ENCODE peak calls at places on chromosome 15, in six cellular contexts. D, H, P, J, E and T are unnamed samples.

GRCh38 chr15:29656636-29657475 is 165.4 kb downstream of the TJP1 start:
- DNase-seq in D (no peak), P (no peak), H (no peak), E (no peak), J (peak), T (no peak)

GRCh38 chr15:48221885-48222284 is 15.8 kb downstream of the SLC12A1 start:
- DNase-seq in H (no peak), E (no peak), D (peak), P (peak), J (peak), T (no peak)

GRCh38 chr15:76429661-76430060 is 93.1 kb downstream of the ISL2 start:
- DNase-seq in E (no peak), P (no peak), D (no peak), J (no peak), H (no peak), T (no peak)

GRCh38 chr15:68791431-68792283 is 29.0 kb downstream of the ANP32A start:
- DNase-seq in H (no peak), E (no peak), J (no peak), P (no peak), D (no peak), T (no peak)

GRCh38 chr15:60324706-60325438 is 72.9 kb downstream of the ANXA2 start:
- DNase-seq in E (no peak), D (peak), P (peak), J (no peak), H (no peak), T (no peak)

GRCh38 chr15:40894689-40895308 is 549 bp downstream of the VPS18 start:
- DNase-seq in D (peak), H (no peak), P (peak), E (peak), J (peak), T (no peak)

GRCh38 chr15:23484870-23485269 is 37.8 kb upstream of the GOLGA6L2 start:
- DNase-seq in D (no peak), E (no peak), P (peak), H (no peak), J (peak), T (no peak)

GRCh38 chr15:55234800-55235104 is 38.0 kb upstream of the RSL24D1 start:
- DNase-seq in H (no peak), E (no peak), D (no peak), P (no peak), J (no peak), T (no peak)

GRCh38 chr15:74780983-74781672 is 752 bp upstream of the CSK start:
- DNase-seq in J (peak), D (peak), E (peak), H (no peak), P (peak), T (no peak)

GRCh38 chr15:74196175-74196574 is 6.4 kb downstream of the STRA6 start:
- DNase-seq in E (no peak), P (peak), J (peak), H (no peak), D (peak), T (no peak)

GRCh38 chr15:66981746-66982145 is 83.7 kb upstream of the SMAD3 start:
- DNase-seq in J (no peak), D (no peak), P (no peak), H (no peak), E (no peak), T (no peak)

GRCh38 chr15:35168464-35168863 is 83.4 kb upstream of the NANOGP8 start:
- DNase-seq in E (no peak), D (peak), J (peak), H (no peak), P (peak), T (no peak)

GRCh38 chr15:74307827-74308642 is 59.4 kb downstream of the CYP11A1 start:
- DNase-seq in P (peak), D (peak), E (no peak), J (peak), H (peak), T (no peak)

GRCh38 chr15:71011503-71012155 is 103.6 kb upstream of the THSD4 start:
- DNase-seq in J (peak), H (no peak), E (no peak), P (peak), D (peak), T (peak)

GRCh38 chr15:44194397-44195150 is 497 bp downstream of the FRMD5 start:
- DNase-seq in J (peak), D (peak), E (no peak), P (peak), H (no peak), T (no peak)

GRCh38 chr15:56598991-56599390 is 134.1 kb upstream of the MNS1 start:
- DNase-seq in P (peak), H (no peak), D (peak), J (peak), E (no peak), T (no peak)

GRCh38 chr15:34837246-34838016 is 42.1 kb upstream of the ACTC1 start:
- DNase-seq in J (peak), P (peak), E (no peak), D (peak), H (no peak), T (peak)

GRCh38 chr15:100588638-100589242 is 13.2 kb downstream of the LINS1 start:
- DNase-seq in J (peak), E (no peak), H (no peak), P (no peak), D (peak), T (no peak)

GRCh38 chr15:25892126-25892525 is 29.0 kb upstream of the ATP10A start:
- DNase-seq in P (peak), D (no peak), J (peak), H (no peak), E (no peak), T (peak)

GRCh38 chr15:90362936-90363212 is 10.8 kb downstream of the ZNF774 start:
- DNase-seq in J (peak), P (peak), D (peak), E (no peak), H (no peak), T (peak)

GRCh38 chr15:29631076-29632070 is 190.9 kb downstream of the TJP1 start:
- DNase-seq in P (no peak), E (no peak), J (peak), H (no peak), D (no peak), T (no peak)

GRCh38 chr15:97995192-97995591 is 34.7 kb downstream of the ARRDC4 start:
- DNase-seq in P (no peak), H (no peak), E (no peak), D (no peak), J (no peak), T (no peak)
- H3K4me3 ChIP-seq in P (no peak), H (no peak), E (no peak), D (no peak), J (no peak), T (no peak)

DNA sequence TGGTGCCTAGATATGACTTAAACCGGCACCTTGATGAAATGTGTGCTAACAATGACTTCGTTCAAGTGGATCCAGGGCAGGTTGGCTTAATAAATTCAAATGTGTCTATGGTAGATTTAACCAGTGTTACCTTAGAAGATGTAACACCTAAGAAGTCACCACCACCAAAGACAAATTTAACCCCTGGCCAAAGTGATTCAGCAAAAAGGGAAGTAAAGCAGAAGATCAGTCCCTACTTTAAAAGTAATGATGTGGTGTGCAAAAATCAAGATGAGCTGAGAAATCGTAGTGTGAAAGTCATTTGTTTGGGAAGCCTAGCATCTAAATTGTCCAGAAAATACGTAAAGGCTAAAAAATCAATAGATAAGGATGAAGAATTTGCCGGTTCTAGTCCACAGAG is 1.1 kb downstream of the FAN1 start:
- DNase-seq in D (no peak), E (no peak), H (no peak), J (no peak), P (no peak), T (no peak)
- H3K4me3 ChIP-seq in D (no peak), E (peak), H (no peak), J (peak), P (peak), T (no peak)

GRCh38 chr15:83747050-83747717 is 93.3 kb downstream of the ADAMTSL3 start:
- DNase-seq in J (peak), H (no peak), E (no peak), D (peak), P (peak), T (peak)
- H3K4me3 ChIP-seq in J (peak), H (no peak), E (no peak), D (no peak), P (no peak), T (no peak)

GRCh38 chr15:42059661-42060476 is 34.5 kb downstream of the PLA2G4D start:
- DNase-seq in J (peak), E (no peak), P (peak), H (peak), D (peak), T (no peak)

GRCh38 chr15:42053914-42054313 is 33.1 kb upstream of the PLA2G4E start:
- DNase-seq in P (no peak), H (no peak), D (no peak), E (no peak), J (no peak), T (no peak)

GRCh38 chr15:42058791-42059190 is 35.6 kb downstream of the PLA2G4D start:
- DNase-seq in J (no peak), E (no peak), P (no peak), H (no peak), D (no peak), T (no peak)

GRCh38 chr15:42057744-42058646 is 36.4 kb downstream of the PLA2G4D start:
- DNase-seq in D (no peak), J (no peak), E (no peak), P (no peak), H (no peak), T (no peak)

DNA sequence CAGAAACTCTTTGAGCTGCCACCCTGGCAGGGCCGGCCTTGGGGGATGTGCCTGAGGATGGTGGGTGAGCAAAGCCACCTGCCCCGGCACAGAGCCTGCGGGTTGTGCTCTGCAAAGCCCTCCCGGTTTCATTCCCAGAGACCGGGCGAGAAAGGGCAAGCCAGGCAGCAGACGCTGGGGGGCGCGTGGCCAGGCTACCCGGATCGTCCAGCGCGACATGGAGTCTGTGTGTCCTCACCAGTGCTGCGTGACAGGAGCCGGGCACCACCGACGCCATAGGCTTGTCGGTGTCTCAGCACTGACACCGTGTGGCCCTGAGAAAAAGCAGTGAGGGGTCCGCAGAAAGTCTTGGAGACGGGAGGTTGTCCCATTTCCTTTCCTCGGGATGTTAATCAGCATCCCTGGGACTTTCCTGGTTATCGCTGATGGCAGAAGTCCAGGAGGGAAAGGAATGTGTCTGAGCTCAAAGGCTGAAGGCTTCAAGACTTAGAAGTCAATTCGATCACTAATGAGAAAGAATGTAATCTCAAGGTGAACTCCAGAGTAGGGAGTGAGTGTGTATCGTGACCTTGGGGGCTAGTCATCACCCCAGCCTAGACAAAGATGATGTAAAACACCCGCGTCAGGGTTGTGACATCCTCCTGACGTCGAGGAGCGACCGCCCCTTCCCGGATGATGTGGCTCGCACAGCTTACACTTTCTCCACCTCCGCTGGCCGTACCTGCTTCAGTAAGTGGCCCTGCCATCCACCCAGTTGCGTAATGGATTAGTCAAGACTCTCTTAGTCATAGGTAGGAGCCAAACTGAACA is 36.3 kb upstream of the PLA2G4E start:
- DNase-seq in J (peak), P (peak), D (peak), H (no peak), E (peak), T (peak)
- H3K4me3 ChIP-seq in J (peak), P (peak), D (no peak), H (peak), E (no peak), T (peak)

DNA sequence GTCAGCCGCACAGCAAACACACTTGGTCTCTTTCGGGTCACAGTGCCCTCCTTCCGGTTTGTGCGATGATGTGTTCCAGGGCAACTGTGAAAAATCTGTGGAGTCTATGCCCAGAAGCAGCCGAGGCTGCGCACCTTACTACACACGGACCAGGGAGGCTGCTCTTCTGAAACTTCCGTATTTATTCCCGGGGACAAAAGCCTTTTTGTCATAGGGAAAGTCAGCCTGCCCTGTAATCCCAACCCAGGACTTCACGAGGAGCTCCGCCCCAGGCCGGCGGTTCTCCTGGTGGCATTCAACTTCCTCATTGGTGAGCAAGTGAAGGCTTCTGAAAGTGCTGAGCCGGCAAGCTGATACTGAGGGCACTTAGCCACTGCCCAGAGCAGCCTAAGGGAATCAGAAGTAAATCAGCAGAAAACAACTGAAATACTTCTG is 126.5 kb downstream of the FMN1 start:
- DNase-seq in H (no peak), J (no peak), D (peak), E (peak), P (peak), T (no peak)
- H3K4me3 ChIP-seq in H (peak), J (no peak), D (no peak), E (no peak), P (peak), T (no peak)

GRCh38 chr15:33621156-33621555 is 310.4 kb downstream of the RYR3 start:
- DNase-seq in E (no peak), D (peak), P (peak), J (no peak), H (no peak), T (no peak)

GRCh38 chr15:33612721-33613304 is 302.0 kb downstream of the RYR3 start:
- DNase-seq in E (no peak), D (peak), J (peak), H (no peak), P (peak), T (no peak)

GRCh38 chr15:33616485-33616884 is 305.7 kb downstream of the RYR3 start:
- DNase-seq in H (no peak), D (no peak), P (no peak), E (no peak), J (no peak), T (no peak)

GRCh38 chr15:33623010-33623409 is 312.2 kb downstream of the RYR3 start:
- DNase-seq in P (no peak), J (no peak), E (no peak), H (no peak), D (no peak), T (no peak)

DNA sequence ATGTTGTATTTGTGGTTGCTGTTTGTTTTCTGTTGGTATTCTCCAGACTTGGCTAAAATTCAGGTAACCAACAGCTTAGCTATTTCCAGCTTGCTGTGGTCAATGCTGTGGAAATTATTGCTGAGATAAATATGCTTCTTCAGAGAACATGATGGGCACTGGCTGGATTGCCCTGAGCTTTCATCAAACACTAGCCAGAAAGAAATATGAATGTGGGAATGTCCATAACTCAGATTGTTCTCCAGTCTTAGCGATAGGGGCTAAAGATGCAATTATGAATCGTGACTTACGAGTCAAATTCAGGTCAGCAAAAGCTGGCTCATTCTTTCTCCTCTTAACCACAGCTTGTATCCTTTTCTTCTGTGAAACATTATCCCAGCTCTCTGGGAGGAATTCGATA is 307.5 kb downstream of the RYR3 start:
- DNase-seq in H (no peak), D (peak), J (peak), E (no peak), P (no peak), T (no peak)
- H3K4me3 ChIP-seq in H (no peak), D (no peak), J (no peak), E (no peak), P (no peak), T (no peak)

GRCh38 chr15:79282371-79283251 is at the start of gene ANKRD34C:
- DNase-seq in H (no peak), P (no peak), D (no peak), E (no peak), J (no peak), T (no peak)
- H3K4me3 ChIP-seq in H (no peak), P (no peak), D (no peak), E (no peak), J (no peak), T (no peak)

DNA sequence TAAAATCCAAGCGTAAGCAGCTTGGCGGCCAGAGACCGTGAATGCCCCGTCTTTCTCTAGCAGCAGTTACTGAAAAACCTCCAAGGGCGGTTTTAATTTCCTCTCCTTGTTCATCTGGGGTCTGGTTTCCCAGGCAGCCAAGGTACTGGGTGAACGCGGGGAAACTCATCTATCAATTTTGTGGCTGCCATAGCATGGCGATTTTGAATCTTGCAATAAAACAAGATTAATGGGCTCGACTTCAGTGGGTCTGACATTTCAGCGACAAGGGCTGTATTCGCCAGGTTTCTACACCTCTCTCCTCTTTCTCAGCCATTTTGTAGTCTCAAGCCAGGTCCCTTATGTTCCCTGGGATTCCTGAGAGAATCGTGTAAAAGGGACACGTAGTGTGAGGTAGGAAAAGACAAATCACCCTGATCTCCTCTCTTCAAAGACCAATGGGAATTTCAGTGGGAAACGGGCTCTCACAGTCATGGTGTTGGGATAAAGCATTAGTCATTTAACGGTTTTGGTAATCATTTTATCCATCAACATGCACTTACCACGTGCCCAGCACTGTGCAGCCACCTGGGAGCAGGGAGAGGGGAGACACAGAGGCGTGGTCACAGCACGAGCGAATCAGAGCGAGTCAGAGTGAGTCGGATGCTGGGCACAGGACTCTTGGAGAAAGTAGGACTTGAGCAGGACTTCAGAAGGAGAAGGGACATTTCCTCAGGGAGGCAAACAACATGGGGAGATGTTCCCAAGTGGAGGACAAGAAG is 130.6 kb downstream of the MINAR1 start:
- DNase-seq in E (no peak), J (peak), H (no peak), P (peak), D (peak), T (no peak)
- H3K4me3 ChIP-seq in E (no peak), J (no peak), H (no peak), P (no peak), D (no peak), T (no peak)

DNA sequence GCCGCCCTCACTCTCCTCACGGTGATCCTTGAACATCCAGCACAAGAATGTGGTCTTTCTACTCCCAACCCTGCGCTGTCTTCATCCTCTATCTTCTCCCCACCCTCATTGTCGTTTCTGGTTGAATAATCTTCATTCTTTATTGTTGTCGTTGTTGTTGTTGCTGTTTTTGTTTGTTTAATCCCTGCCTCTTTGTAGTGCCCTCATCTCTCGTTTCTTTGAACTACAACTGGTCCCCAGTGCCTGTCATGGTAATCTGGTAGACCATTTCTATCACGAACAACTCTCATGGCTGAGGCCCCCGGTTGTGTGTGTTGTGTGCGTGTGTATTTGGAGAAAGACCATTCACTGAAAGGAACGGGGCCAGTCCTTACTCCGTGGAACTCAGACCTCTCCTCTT is 1.3 kb upstream of the MYO5A start:
- DNase-seq in J (no peak), D (no peak), P (no peak), E (no peak), H (no peak), T (no peak)
- H3K4me3 ChIP-seq in J (peak), D (peak), P (peak), E (no peak), H (peak), T (peak)